ENCODE peak calls at places on chromosomes 3 and 15, in eight cellular contexts. Q, N, L, O, X, I, A and T are unnamed samples.

GRCh38 chr3:126745760-126746394 is 41.8 kb downstream of the CHCHD6 start:
- DNase-seq in L (no peak), I (no peak), O (no peak), A (peak; percentile 21), Q (no peak), X (no peak), N (no peak), T (no peak)

GRCh38 chr15:40754574-40754882 is 526 bp downstream of the RMDN3 start:
- DNase-seq in A (peak; percentile 18), X (no peak), O (peak; percentile 15), I (no peak), N (peak; percentile 18), L (peak; percentile 23), Q (peak; percentile 52), T (no peak)

GRCh38 chr3:18469775-18470174 is 44.6 kb upstream of the SATB1 start:
- DNase-seq in X (no peak), I (no peak), Q (no peak), N (no peak), L (no peak), O (no peak), A (no peak), T (no peak)

GRCh38 chr3:142943870-142944269 is 19.6 kb downstream of the PAQR9 start:
- DNase-seq in O (no peak), L (peak; percentile 60), I (no peak), N (no peak), X (no peak), A (no peak), Q (no peak), T (no peak)

GRCh38 chr3:176951144-176951543 is 246.1 kb downstream of the TBL1XR1 start:
- DNase-seq in X (no peak), Q (no peak), O (no peak), I (no peak), A (no peak), L (peak; percentile 28), N (no peak), T (no peak)

GRCh38 chr3:65575376-65575840 is 463.3 kb downstream of the MAGI1 start:
- DNase-seq in L (peak; percentile 80), O (peak; percentile 74), X (no peak), I (no peak), N (peak; percentile 90), A (peak; percentile 81), Q (no peak), T (no peak)

GRCh38 chr3:15768421-15769255 is 29.1 kb downstream of the ANKRD28 start:
- DNase-seq in A (peak; percentile 96), O (peak; percentile 97), Q (peak; percentile 29), N (peak; percentile 97), X (no peak), I (peak; percentile 93), L (peak; percentile 95), T (peak; percentile 67)

GRCh38 chr3:126858401-126858800 is 124.5 kb upstream of the PLXNA1 start:
- DNase-seq in X (no peak), Q (no peak), A (no peak), O (no peak), I (no peak), N (no peak), L (no peak), T (no peak)

GRCh38 chr15:101017935-101018849 is 99.0 kb downstream of the LRRK1 start:
- DNase-seq in N (peak; percentile 90), O (peak; percentile 75), Q (no peak), I (no peak), X (no peak), L (no peak), A (peak; percentile 70), T (no peak)

GRCh38 chr15:76501726-76502125 is 165.2 kb downstream of the ISL2 start:
- DNase-seq in X (no peak), A (peak; percentile 1), O (peak; percentile 29), L (no peak), I (no peak), N (peak; percentile 2), Q (no peak), T (no peak)

GRCh38 chr3:130442284-130442683 is 74.7 kb upstream of the COL6A6 start:
- DNase-seq in L (no peak), N (no peak), A (no peak), O (no peak), Q (no peak), X (no peak), I (no peak), T (no peak)

GRCh38 chr15:37698679-37699078 is 235.8 kb upstream of the TMCO5A start:
- DNase-seq in O (peak; percentile 3), L (peak; percentile 11), N (peak; percentile 3), I (no peak), Q (no peak), A (no peak), X (no peak), T (no peak)

GRCh38 chr3:133970916-133971315 is 58.8 kb downstream of the SLCO2A1 start:
- DNase-seq in N (no peak), A (no peak), L (no peak), X (no peak), O (no peak), Q (no peak), I (no peak), T (no peak)

GRCh38 chr3:50213383-50213782 is 8.3 kb downstream of the SLC38A3 start:
- DNase-seq in O (no peak), L (no peak), N (no peak), Q (no peak), X (no peak), A (no peak), I (no peak), T (no peak)

GRCh38 chr3:73546961-73547360 is 77.8 kb downstream of the PDZRN3 start:
- DNase-seq in A (peak; percentile 94), O (peak; percentile 95), Q (no peak), L (no peak), N (peak; percentile 73), I (no peak), X (no peak), T (no peak)

GRCh38 chr3:169980055-169980454 is 13.4 kb downstream of the SEC62 start:
- DNase-seq in I (no peak), Q (no peak), A (peak; percentile 51), O (peak; percentile 51), X (no peak), N (peak; percentile 89), L (no peak), T (no peak)

GRCh38 chr15:73959012-73959581 is 32.8 kb downstream of the LOXL1 start:
- DNase-seq in L (peak; percentile 88), N (peak; percentile 31), X (no peak), O (peak; percentile 34), Q (no peak), I (no peak), A (no peak), T (no peak)

GRCh38 chr15:70576276-70576675 is 187.1 kb downstream of the UACA start:
- DNase-seq in Q (no peak), X (no peak), I (no peak), O (no peak), N (no peak), L (no peak), A (no peak), T (no peak)

GRCh38 chr15:90638963-90639362 is 78.2 kb upstream of the BLM start:
- DNase-seq in Q (no peak), I (no peak), O (no peak), L (no peak), X (no peak), N (no peak), A (no peak), T (no peak)
- TF ChIP-seq CTCF in Q (no peak), I (peak; percentile 7), O (no peak), L (no peak), X (no peak), N (no peak), A (no peak), T (peak; percentile 13)

GRCh38 chr15:87477056-87477455 is 779.5 kb downstream of the NTRK3 start:
- DNase-seq in X (no peak), Q (no peak), A (no peak), O (no peak), L (no peak), I (no peak), N (no peak), T (no peak)

GRCh38 chr15:87478688-87479072 is 777.9 kb downstream of the NTRK3 start:
- DNase-seq in L (no peak), O (no peak), N (no peak), Q (no peak), X (no peak), A (no peak), I (no peak), T (no peak)

GRCh38 chr15:87483468-87483867 is 773.1 kb downstream of the NTRK3 start:
- DNase-seq in X (no peak), A (no peak), O (no peak), N (no peak), Q (no peak), I (no peak), L (no peak), T (no peak)

DNA sequence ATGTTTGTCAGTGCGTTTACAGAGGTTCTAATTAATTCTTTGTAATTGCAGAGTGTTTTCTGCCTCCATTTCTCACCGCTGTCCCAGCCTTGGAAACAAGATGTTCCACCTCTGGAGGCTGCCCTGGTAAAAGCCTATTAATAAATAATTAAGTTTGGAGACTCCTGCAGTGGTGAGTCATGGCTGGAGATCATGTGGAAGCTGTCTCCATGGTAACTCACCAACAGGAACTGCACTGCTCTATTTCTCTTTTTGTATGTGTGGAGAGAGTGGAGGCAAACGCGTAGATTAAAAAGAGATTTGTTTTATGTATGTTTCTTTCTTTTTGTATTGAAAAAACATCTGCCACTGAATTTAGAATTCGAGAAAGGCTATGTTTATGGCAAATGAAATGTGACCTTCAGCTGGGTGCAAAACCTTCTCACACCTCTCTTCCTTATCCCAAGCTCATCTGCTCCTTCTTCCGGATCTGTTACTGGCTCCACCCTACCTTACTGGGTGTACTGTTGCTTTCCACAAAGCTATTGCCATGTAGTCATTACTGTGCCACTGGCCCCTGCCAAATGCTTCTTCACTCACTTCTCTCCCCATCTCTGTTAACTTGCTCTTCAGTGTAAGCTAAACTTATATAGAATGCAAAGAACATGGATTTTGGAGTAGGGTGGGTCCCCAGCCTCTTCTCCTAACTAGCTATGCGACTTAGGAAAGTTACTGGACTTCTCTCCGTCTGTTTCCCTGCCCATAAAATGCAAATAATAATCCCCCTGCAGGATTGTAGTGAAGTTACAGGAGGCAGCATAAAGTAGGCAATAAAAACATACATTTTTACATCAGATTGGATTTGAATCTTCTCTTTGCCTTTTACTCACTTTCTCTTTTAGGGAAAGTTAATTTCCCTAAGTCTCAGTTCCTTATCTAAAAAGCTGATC is 778.5 kb downstream of the NTRK3 start:
- DNase-seq in Q (no peak), O (peak; percentile 75), N (peak; percentile 85), A (peak; percentile 88), X (peak; percentile 39), L (peak; percentile 49), I (peak; percentile 58), T (no peak)
- TF ChIP-seq CTCF in Q (no peak), O (no peak), N (peak; percentile 24), A (peak; percentile 52), X (no peak), L (peak; percentile 30), I (no peak), T (no peak)

DNA sequence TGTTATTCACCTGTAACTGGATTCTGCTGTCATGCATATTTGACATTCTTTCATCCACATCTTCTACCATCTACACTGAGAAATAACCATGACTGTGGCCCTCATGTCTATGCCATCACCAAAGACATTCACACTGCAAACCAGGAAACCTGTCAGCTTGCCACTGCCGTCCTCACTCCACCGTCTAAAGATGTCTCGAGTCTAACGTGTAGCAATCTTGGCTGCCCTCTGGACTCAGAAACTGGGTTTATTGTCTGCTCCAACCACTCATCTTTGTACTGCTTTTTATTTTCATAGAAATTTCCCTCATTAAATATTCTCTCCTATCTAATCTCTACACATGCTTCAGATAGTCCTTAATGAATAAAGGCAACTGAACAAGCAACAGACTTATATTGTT is 57.1 kb downstream of the CRYGS start:
- DNase-seq in N (no peak), L (no peak), O (no peak), I (no peak), Q (no peak), A (no peak), X (no peak), T (no peak)
- TF ChIP-seq CTCF in N (no peak), L (no peak), O (no peak), I (no peak), Q (no peak), A (no peak), X (no peak), T (no peak)

GRCh38 chr15:25437751-25438600 is 848 bp downstream of the UBE3A start:
- DNase-seq in L (peak; percentile 47), N (peak; percentile 55), A (peak; percentile 37), Q (peak; percentile 74), X (peak; percentile 52), I (no peak), O (peak; percentile 51), T (peak; percentile 86)
- TF ChIP-seq CTCF in L (peak; percentile 45), N (no peak), A (peak; percentile 30), Q (peak; percentile 86), X (peak; percentile 32), I (no peak), O (peak; percentile 28), T (peak; percentile 22)